ENCODE peak calls at places on chromosomes 6 and 20, in five cellular contexts. B is Panc1, T is adrenal gland, N is prostate gland, X is neural progenitor cell. C is an unnamed sample.

GRCh38 chr20:35720165-35721123 is 21.2 kb downstream of the ROMO1 start:
- DNase-seq in B (no peak), T (no peak), N (no peak), X (no peak), C (no peak)

GRCh38 chr6:149049230-149049629 is 268.3 kb upstream of the TAB2 start:
- DNase-seq in B (no peak), T (no peak), N (no peak), X (no peak), C (no peak)

GRCh38 chr6:41785254-41785653 is 2.2 kb upstream of the TOMM6 start:
- DNase-seq in B (no peak), T (no peak), N (no peak), X (no peak), C (no peak)

GRCh38 chr6:30156262-30156599 is 4.8 kb downstream of the TRIM10 start:
- DNase-seq in B (no peak), T (peak; percentile 47), N (no peak), X (no peak), C (peak; percentile 19)

GRCh38 chr6:81682858-81683257 is 69.6 kb downstream of the TENT5A start:
- DNase-seq in B (no peak), T (no peak), N (no peak), X (no peak), C (no peak)

GRCh38 chr6:156601821-156602301 is 175.3 kb upstream of the ARID1B start:
- DNase-seq in B (no peak), T (no peak), N (no peak), X (no peak), C (no peak)

GRCh38 chr20:44780226-44780625 is 30.1 kb downstream of the RIMS4 start:
- DNase-seq in B (no peak), T (peak; percentile 41), N (no peak), X (peak; percentile 90), C (peak; percentile 54)

GRCh38 chr6:107690864-107691661 is 133.1 kb downstream of the SCML4 start:
- DNase-seq in B (no peak), T (no peak), N (no peak), X (no peak), C (no peak)

GRCh38 chr6:6191476-6191875 is 129.0 kb downstream of the F13A1 start:
- DNase-seq in B (no peak), T (no peak), N (no peak), X (peak; percentile 64), C (no peak)

GRCh38 chr6:36054415-36054814 is 26.8 kb downstream of the MAPK14 start:
- DNase-seq in B (no peak), T (no peak), N (no peak), X (no peak), C (no peak)

GRCh38 chr6:16040282-16040974 is 88.5 kb upstream of the MYLIP start:
- DNase-seq in B (no peak), T (no peak), N (no peak), X (no peak), C (no peak)

GRCh38 chr20:41249781-41250281 is 67.7 kb downstream of the ZHX3 start:
- DNase-seq in B (no peak), T (no peak), N (no peak), X (peak; percentile 77), C (no peak)

GRCh38 chr20:38112943-38113294 is 52.2 kb downstream of the TGM2 start:
- DNase-seq in B (no peak), T (no peak), N (no peak), X (no peak), C (no peak)

GRCh38 chr20:57384953-57385761 is 6.0 kb upstream of the RBM38 start:
- DNase-seq in B (no peak), T (peak; percentile 80), N (no peak), X (no peak), C (no peak)

GRCh38 chr6:44921787-44922186 is 406.3 kb upstream of the RUNX2 start:
- DNase-seq in B (no peak), T (peak; percentile 4), N (no peak), X (no peak), C (peak; percentile 46)

GRCh38 chr20:24673678-24674570 is 204.5 kb downstream of the SYNDIG1 start:
- DNase-seq in B (no peak), T (no peak), N (no peak), X (no peak), C (no peak)

GRCh38 chr6:18154507-18155272 is at the start of gene TPMT:
- DNase-seq in B (peak; percentile 13), T (peak; percentile 39), N (peak; percentile 98), X (peak; percentile 97), C (peak; percentile 93)

GRCh38 chr6:116557863-116558262 is 4.3 kb downstream of the CALHM4 start:
- DNase-seq in B (peak; percentile 51), T (peak; percentile 88), N (peak; percentile 51), X (no peak), C (peak; percentile 84)

GRCh38 chr6:21842875-21843274 is 249.3 kb downstream of the SOX4 start:
- DNase-seq in B (no peak), T (no peak), N (no peak), X (no peak), C (no peak)

GRCh38 chr20:39853664-39854063 is 835.4 kb downstream of the MAFB start:
- DNase-seq in B (no peak), T (no peak), N (no peak), X (peak; percentile 94), C (no peak)

GRCh38 chr6:39879535-39879934 is 54.7 kb downstream of the MOCS1 start:
- DNase-seq in B (no peak), T (no peak), N (no peak), X (no peak), C (no peak)

GRCh38 chr6:23441813-23442212 is 684.2 kb upstream of the NRSN1 start:
- DNase-seq in B (no peak), T (no peak), N (no peak), X (no peak), C (no peak)

GRCh38 chr6:3887150-3887700 is 38.1 kb downstream of the FAM50B start:
- DNase-seq in B (no peak), T (peak; percentile 37), N (no peak), X (no peak), C (peak; percentile 59)

GRCh38 chr6:42042108-42042507 is 8.2 kb upstream of the TAF8 start:
- DNase-seq in B (no peak), T (no peak), N (no peak), X (no peak), C (no peak)

GRCh38 chr20:48295445-48295903 is 510.2 kb upstream of the SULF2 start:
- DNase-seq in B (peak; percentile 61), T (peak; percentile 65), N (no peak), X (peak; percentile 76), C (peak; percentile 51)

GRCh38 chr6:71602385-71602949 is 283.9 kb upstream of the RIMS1 start:
- DNase-seq in B (no peak), T (no peak), N (no peak), X (no peak), C (no peak)

GRCh38 chr6:32046450-32047083 is 8.4 kb downstream of the CYP21A2 start:
- DNase-seq in B (no peak), T (peak; percentile 76), N (no peak), X (peak; percentile 43), C (peak; percentile 5)

GRCh38 chr20:60137657-60138245 is 179.5 kb downstream of the CDH26 start:
- DNase-seq in B (no peak), T (peak; percentile 17), N (no peak), X (peak; percentile 46), C (no peak)

GRCh38 chr6:50699086-50699886 is 14.0 kb upstream of the TFAP2D start:
- DNase-seq in B (no peak), T (no peak), N (no peak), X (peak; percentile 69), C (no peak)

GRCh38 chr6:150987371-150987828 is 121.9 kb downstream of the MTHFD1L start:
- DNase-seq in B (peak; percentile 66), T (no peak), N (no peak), X (no peak), C (no peak)

GRCh38 chr20:60203451-60203850 is 245.2 kb downstream of the CDH26 start:
- DNase-seq in B (no peak), T (no peak), N (no peak), X (no peak), C (no peak)

DNA sequence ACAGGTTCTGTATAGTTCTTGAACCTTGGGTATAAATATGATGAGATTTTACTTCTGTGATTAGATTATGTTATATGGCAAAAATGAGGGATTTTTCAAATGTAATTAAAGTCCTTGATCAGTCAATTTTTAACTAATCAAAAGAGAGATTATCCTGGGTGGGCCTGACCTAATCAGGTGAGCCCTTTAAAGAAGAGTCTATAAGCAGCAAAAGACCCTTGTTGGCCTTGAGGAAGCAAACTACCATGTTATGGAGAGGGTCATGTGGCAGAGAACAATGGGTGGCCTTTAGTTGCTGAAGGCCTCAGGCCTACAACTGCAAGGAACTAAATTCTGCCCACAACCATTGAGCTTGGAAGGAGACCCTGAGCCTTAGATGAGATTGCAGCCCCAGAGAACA is 102.5 kb upstream of the RIPOR2 start:
- DNase-seq in B (no peak), T (no peak), N (no peak), X (no peak), C (no peak)
- H3K4me1 ChIP-seq in B (no peaks in the 10 kb centered on the region), T (no peaks in the 10 kb centered on the region), N (no peaks in the 10 kb centered on the region), X (peaks cover 8% of the 10 kb centered on the region), C (peaks cover 9% of the 10 kb centered on the region)

GRCh38 chr6:7486951-7487350 is 54.5 kb upstream of the DSP start:
- DNase-seq in B (no peak), T (no peak), N (no peak), X (no peak), C (no peak)
- TF ChIP-seq CTCF in B (no peak), T (no peak), N (no peak), X (no peak), C (no peak)

GRCh38 chr6:25966707-25967106 is 4.1 kb downstream of the TRIM38 start:
- DNase-seq in B (no peak), T (no peak), N (no peak), X (no peak), C (no peak)
- H3K4me1 ChIP-seq in B (peaks cover 23% of the 10 kb centered on the region), T (peaks cover 76% of the 10 kb centered on the region), N (peaks cover 3% of the 10 kb centered on the region), X (peaks cover 4% of the 10 kb centered on the region), C (peaks cover 34% of the 10 kb centered on the region)

GRCh38 chr6:137494281-137494966 is at the start of gene OLIG3:
- DNase-seq in B (no peak), T (no peak), N (no peak), X (peak; percentile 72), C (no peak)
- TF ChIP-seq CTCF in B (no peak), T (no peak), N (no peak), X (peak; percentile 27), C (no peak)

GRCh38 chr6:159360306-159360705 is 191.1 kb downstream of the FNDC1 start:
- DNase-seq in B (no peak), T (no peak), N (no peak), X (no peak), C (no peak)
- H3K4me1 ChIP-seq in B (no peaks in the 10 kb centered on the region), T (no peaks in the 10 kb centered on the region), N (no peaks in the 10 kb centered on the region), X (no peaks in the 10 kb centered on the region), C (no peaks in the 10 kb centered on the region)